ENCODE peak calls at places on chromosomes 16 and 17, in seven cellular contexts. S is activated CD4-positive, alpha-beta T cell treated with anti-CD3 and anti-CD28 coated beads for 48 hours; V is spleen; G is NCI-H1105; R is A172; D is activated T-helper 1 cell treated with anti-CD3 and anti-CD28 coated beads, Interleukin-2, amount 50 U/mL, for 16 hours; M is MM.1S. U is an unnamed sample.

GRCh38 chr17:3982541-3983017 is 18.3 kb upstream of the ATP2A3 start:
- DNase-seq in M (no peak), V (no peak), G (no peak), D (no peak), S (no peak), R (no peak), U (no peak)

GRCh38 chr17:76738468-76738850 is 540 bp downstream of the MFSD11 start:
- DNase-seq in R (no peak), G (no peak), D (no peak), V (no peak), M (no peak), S (no peak), U (peak; percentile 42)

GRCh38 chr17:41620583-41621434 is 3.6 kb downstream of the KRT17 start:
- DNase-seq in V (peak; percentile 58), G (no peak), M (no peak), D (no peak), R (no peak), S (no peak), U (no peak)

GRCh38 chr17:40901981-40902862 is 17.2 kb upstream of the KRT20 start:
- DNase-seq in D (no peak), M (no peak), V (no peak), G (peak; percentile 4), R (peak; percentile 56), S (peak; percentile 9), U (no peak)

GRCh38 chr17:12637015-12637414 is 28.7 kb upstream of the MYOCD start:
- DNase-seq in G (no peak), V (no peak), M (no peak), R (peak; percentile 16), S (no peak), D (no peak), U (no peak)

GRCh38 chr17:62189377-62189776 is 124.3 kb upstream of the MED13 start:
- DNase-seq in M (no peak), V (no peak), S (no peak), G (no peak), R (no peak), D (no peak), U (no peak)

GRCh38 chr16:1877804-1878203 is 5.8 kb upstream of the MEIOB start:
- DNase-seq in S (no peak), D (no peak), V (peak; percentile 44), R (no peak), M (no peak), G (no peak), U (no peak)

GRCh38 chr17:55672585-55673501 is 49.8 kb downstream of the TMEM100 start:
- DNase-seq in S (no peak), M (no peak), V (no peak), R (no peak), D (no peak), G (no peak), U (no peak)

GRCh38 chr17:77356109-77356689 is 215.4 kb downstream of the SEC14L1 start:
- DNase-seq in V (no peak), D (no peak), M (no peak), G (peak; percentile 33), S (no peak), R (no peak), U (no peak)

U was measured in NCI-H2227 treated with DMSO at 0.1 percent for 48 hours.